ENCODE peak calls at places on chromosomes 4 and X, in four cellular contexts. G is GM03348, E is NCI-H2107, T is PC-9. X is an unnamed sample.
A peak's percentile ranks its signal among the peaks of the same experiment; 100 is the strongest.

GRCh38 chrX:133215747-133216146 is 2.4 kb downstream of the TFDP3 start:
- DNase-seq in G (peak; percentile 14), E (no peak), T (peak; percentile 27), X (peak; percentile 22)

GRCh38 chrX:46572295-46572936 is 1.1 kb upstream of the CHST7 start:
- DNase-seq in G (no peak), E (no peak), T (no peak), X (no peak)

GRCh38 chr4:68735106-68735505 is 64.7 kb upstream of the UGT2B15 start:
- DNase-seq in G (no peak), E (no peak), T (no peak), X (no peak)

GRCh38 chrX:153421856-153422255 is 10.6 kb downstream of the ZFP92 start:
- DNase-seq in G (no peak), E (no peak), T (no peak), X (no peak)

GRCh38 chrX:39613997-39614679 is 483.6 kb downstream of the BCOR start:
- DNase-seq in G (no peak), E (peak; percentile 34), T (no peak), X (peak; percentile 32)

GRCh38 chr4:150582881-150583286 is 933 bp downstream of the MAB21L2 start:
- DNase-seq in G (no peak), E (no peak), T (no peak), X (peak; percentile 39)

GRCh38 chr4:33465565-33465964 is 2745.4 kb downstream of the PCDH7 start:
- DNase-seq in G (no peak), E (no peak), T (no peak), X (no peak)

GRCh38 chr4:1196421-1197183 is 24.2 kb upstream of the SPON2 start:
- DNase-seq in G (no peak), E (no peak), T (no peak), X (no peak)